ENCODE peak calls at places on chromosomes 13 and 19, in seven cellular contexts. R, C, Q, B, E, W and I are unnamed samples.
A peak's percentile ranks its signal among the peaks of the same experiment; 100 is the strongest.

GRCh38 chr19:46787331-46788100 is 878 bp downstream of the SLC1A5 start:
- DNase-seq in Q (no peak), R (peak; percentile 62), E (no peak), W (peak; percentile 74), B (peak; percentile 87), C (peak; percentile 26), I (no peak)

GRCh38 chr13:59409651-59410200 is 754.0 kb downstream of the DIAPH3 start:
- DNase-seq in C (no peak), R (no peak), Q (no peak), W (no peak), E (no peak), B (no peak), I (no peak)

GRCh38 chr13:50692396-50692915 is 151.0 kb downstream of the DLEU7 start:
- DNase-seq in W (no peak), E (no peak), Q (no peak), R (no peak), B (no peak), C (no peak), I (no peak)

GRCh38 chr19:38417544-38418506 is 8.2 kb downstream of the RASGRP4 start:
- DNase-seq in R (peak; percentile 75), E (no peak), W (peak; percentile 54), Q (no peak), C (peak; percentile 41), B (peak; percentile 80), I (no peak)

GRCh38 chr13:42119091-42119490 is 70.6 kb downstream of the DGKH start:
- DNase-seq in C (no peak), B (no peak), Q (no peak), W (no peak), R (no peak), E (no peak), I (no peak)

GRCh38 chr13:93744886-93745285 is 518.3 kb downstream of the GPC6 start:
- DNase-seq in B (no peak), Q (no peak), E (no peak), R (no peak), C (no peak), W (no peak), I (no peak)

GRCh38 chr19:13526552-13526951 is 20.3 kb upstream of the CACNA1A start:
- DNase-seq in E (no peak), Q (peak; percentile 30), R (no peak), W (no peak), C (no peak), B (no peak), I (no peak)

GRCh38 chr19:43489310-43489709 is 15.2 kb downstream of the PHLDB3 start:
- DNase-seq in W (no peak), Q (no peak), B (no peak), R (no peak), E (no peak), C (no peak), I (no peak)

GRCh38 chr13:43546260-43546659 is 240.5 kb downstream of the ENOX1 start:
- DNase-seq in C (peak; percentile 33), Q (no peak), B (no peak), E (no peak), R (no peak), W (peak; percentile 42), I (no peak)

GRCh38 chr13:23724196-23724970 is 154.2 kb downstream of the TNFRSF19 start:
- DNase-seq in R (no peak), Q (no peak), B (no peak), W (no peak), E (no peak), C (no peak), I (no peak)

GRCh38 chr13:103698000-103698399 is 631.8 kb upstream of the SLC10A2 start:
- DNase-seq in C (no peak), E (no peak), Q (no peak), W (no peak), R (no peak), B (no peak), I (no peak)

GRCh38 chr13:103694033-103694432 is 627.8 kb upstream of the SLC10A2 start:
- DNase-seq in R (no peak), Q (no peak), W (no peak), C (no peak), E (no peak), B (no peak), I (no peak)

GRCh38 chr13:103694471-103694870 is 628.3 kb upstream of the SLC10A2 start:
- DNase-seq in C (no peak), W (no peak), E (no peak), Q (no peak), R (no peak), B (no peak), I (no peak)

GRCh38 chr13:103695320-103695719 is 629.1 kb upstream of the SLC10A2 start:
- DNase-seq in R (no peak), W (no peak), B (no peak), C (no peak), E (no peak), Q (no peak), I (no peak)

GRCh38 chr13:103692442-103692841 is 626.2 kb upstream of the SLC10A2 start:
- DNase-seq in E (no peak), Q (no peak), W (no peak), C (no peak), B (no peak), R (no peak), I (no peak)
- TF ChIP-seq POLR2A in E (no peak), Q (no peak), W (no peak), C (no peak), B (no peak), R (no peak), I (no peak)

GRCh38 chr19:28614634-28615545 is 598.1 kb downstream of the UQCRFS1 start:
- DNase-seq in Q (no peak), R (no peak), E (no peak), W (no peak), C (no peak), B (no peak), I (no peak)
- TF ChIP-seq POLR2A in Q (no peak), R (no peak), E (no peak), W (no peak), C (no peak), B (no peak), I (no peak)

GRCh38 chr19:10815969-10816635 is 19.9 kb downstream of the TMED1 start:
- DNase-seq in Q (no peak), W (peak; percentile 12), B (no peak), R (no peak), C (no peak), E (no peak), I (no peak)
- TF ChIP-seq POLR2A in Q (no peak), W (no peak), B (no peak), R (no peak), C (no peak), E (no peak), I (no peak)

DNA sequence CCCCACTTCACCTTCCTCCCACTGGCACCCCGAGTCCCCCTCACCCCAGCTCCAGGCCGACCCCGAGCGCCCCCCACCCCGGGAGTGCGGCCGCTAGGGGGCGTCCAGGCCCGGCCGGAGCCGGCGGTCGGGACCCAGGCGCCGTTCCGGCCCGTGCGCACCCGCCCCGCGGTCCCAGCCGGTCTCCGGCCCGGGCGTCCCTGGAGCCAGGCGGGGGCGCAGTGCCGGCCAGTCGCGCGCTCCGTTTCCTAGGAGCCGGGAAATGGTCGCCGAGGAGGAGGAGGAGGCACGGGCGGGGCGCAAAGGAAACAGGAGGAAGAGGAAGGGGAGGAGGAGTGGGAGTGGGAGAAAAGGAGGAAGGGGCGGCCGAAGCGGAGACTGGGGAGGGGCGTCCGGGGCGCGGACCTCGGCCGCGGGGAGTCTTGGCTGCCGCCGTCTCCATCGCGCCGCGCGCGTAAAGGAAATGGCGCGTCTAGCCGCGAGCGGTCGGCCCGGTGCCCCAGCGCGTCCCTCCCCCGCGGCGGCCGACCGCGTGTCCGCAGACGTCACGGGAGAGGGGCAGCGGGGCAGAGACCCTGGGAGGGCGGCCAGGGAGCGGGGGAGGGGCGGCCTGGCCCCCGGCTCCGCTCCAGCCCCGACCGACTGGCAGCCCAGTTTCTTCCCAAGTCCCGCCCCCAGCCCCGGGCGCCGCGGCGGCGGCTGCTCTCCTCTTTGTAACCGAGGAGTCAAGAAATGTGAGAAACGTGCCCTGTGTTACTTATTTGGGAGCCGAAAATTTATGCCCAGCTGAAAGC is 1.1 kb upstream of the KCTD15 start:
- DNase-seq in C (peak; percentile 86), B (peak; percentile 88), Q (peak; percentile 86), E (no peak), W (peak; percentile 77), R (peak; percentile 82), I (peak; percentile 77)
- TF ChIP-seq POLR2A in C (peak; percentile 1), B (no peak), Q (no peak), E (peak; percentile 37), W (no peak), R (peak; percentile 58), I (peak; percentile 30)

DNA sequence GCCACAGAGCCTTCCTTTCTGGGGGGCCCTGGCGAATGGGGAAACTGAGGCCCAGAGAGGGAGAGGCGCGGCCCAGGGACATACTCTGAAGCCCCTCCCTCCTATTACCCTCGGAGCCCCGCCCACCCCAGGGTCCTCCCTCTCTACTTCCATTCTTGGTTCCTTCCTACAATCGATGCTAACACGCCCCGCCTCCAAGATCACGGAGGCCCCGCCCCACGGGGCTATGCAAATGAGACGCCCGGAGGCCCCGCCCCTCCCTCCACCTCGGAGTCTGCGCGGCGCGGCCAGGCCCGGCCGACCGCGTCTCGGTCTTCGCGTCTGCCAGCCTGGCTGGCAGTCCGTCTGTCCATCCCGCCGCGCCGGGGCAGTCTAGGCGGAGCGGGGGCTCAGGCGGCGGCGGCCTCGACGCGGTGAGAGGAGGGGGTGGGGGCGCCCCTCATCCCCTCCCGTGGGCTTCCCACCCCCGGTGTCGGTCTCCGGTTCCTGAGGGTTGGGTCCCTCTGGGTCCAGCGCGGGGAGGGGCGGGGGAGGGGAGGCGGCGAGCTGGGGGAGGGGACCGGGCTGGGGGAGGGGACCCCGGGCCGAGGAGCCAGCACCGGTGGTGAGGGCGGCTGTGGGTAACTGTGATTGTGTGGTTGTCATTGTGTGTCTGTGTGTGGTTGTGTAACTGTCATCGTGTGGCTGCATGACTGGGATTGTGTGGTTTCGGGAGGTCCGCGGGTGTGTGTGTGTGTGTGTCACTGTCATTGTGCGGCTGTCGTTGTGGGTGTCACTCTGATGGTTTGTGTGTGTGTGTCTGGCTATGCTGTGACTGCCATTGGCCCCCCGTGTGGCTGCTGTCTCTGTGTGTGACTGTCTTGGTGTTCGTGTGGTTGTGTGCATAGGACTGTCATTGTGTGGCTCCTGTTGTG is at the start of gene PLPPR2:
- DNase-seq in C (peak; percentile 79), E (peak; percentile 52), Q (peak; percentile 81), W (peak; percentile 95), B (peak; percentile 97), R (peak; percentile 93), I (peak; percentile 87)
- TF ChIP-seq POLR2A in C (no peak), E (peak; percentile 54), Q (peak; percentile 89), W (no peak), B (peak; percentile 22), R (peak; percentile 31), I (peak; percentile 75)

GRCh38 chr19:23116802-23117571 is at the start of gene ZNF730:
- DNase-seq in E (no peak), B (no peak), Q (no peak), R (peak; percentile 14), C (peak; percentile 3), W (peak; percentile 62), I (peak; percentile 32)
- TF ChIP-seq POLR2A in E (no peak), B (no peak), Q (no peak), R (no peak), C (no peak), W (no peak), I (no peak)

DNA sequence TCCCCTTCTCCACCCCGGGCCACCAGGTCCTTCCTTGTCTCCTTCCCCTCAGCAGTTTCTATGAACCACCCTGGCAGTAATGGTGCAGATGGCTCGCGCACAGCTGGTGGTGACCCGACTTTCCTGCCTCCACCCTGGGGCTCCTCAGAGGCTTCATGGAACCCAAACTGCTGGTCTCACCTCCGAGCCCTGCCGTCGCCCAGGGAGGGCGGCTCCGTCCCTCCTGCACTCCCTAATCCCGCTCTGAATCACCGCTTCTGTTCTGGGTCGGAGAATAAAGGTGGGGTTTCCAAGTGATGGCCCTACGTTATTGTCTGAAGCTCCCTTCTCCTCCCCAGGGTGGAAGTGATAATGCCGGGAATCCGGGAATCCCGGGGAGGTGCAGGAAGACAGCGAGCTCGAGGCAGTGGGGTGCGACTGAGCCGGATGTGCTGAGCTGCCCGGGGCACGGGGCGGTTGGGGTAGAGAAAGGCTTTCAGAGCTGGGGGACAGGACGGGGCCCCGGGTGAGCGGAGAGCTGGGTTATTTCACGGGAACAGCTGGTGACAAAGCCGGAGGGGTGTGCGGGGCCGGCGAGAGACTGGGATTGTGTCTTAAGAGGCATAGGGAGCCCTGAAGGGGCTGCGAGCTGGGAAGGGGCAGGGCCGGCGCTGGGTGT is 711 bp downstream of the FUT2 start:
- DNase-seq in R (peak; percentile 41), E (no peak), C (no peak), Q (no peak), W (no peak), B (no peak), I (no peak)
- TF ChIP-seq POLR2A in R (no peak), E (peak; percentile 15), C (no peak), Q (no peak), W (no peak), B (no peak), I (no peak)